ENCODE peak calls at places on chromosomes 12 and 14, in four cellular contexts. Z, G, N and J are unnamed samples.

GRCh38 chr12:43336962-43337555 is 214.9 kb downstream of the ADAMTS20 start:
- DNase-seq in N (no peak), G (no peak), Z (no peak), J (no peak)

GRCh38 chr14:74548881-74549280 is 55.3 kb downstream of the ISCA2 start:
- DNase-seq in G (no peak), N (no peak), Z (no peak), J (no peak)

GRCh38 chr12:102061096-102061555 is 665 bp downstream of the WASHC3 start:
- DNase-seq in N (no peak), Z (no peak), G (peak; percentile 54), J (no peak)

GRCh38 chr12:2332266-2332665 is 279.5 kb downstream of the CACNA1C start:
- DNase-seq in Z (no peak), G (no peak), N (no peak), J (no peak)

GRCh38 chr14:86787782-86788181 is 1205.2 kb downstream of the GALC start:
- DNase-seq in Z (no peak), G (no peak), N (no peak), J (no peak)

GRCh38 chr12:75236206-75236605 is 26.6 kb upstream of the KCNC2 start:
- DNase-seq in N (no peak), Z (no peak), G (no peak), J (no peak)

GRCh38 chr12:70724444-70724843 is 87.2 kb upstream of the PTPRB start:
- DNase-seq in Z (no peak), G (no peak), N (no peak), J (no peak)

GRCh38 chr12:94873368-94874085 is 130.0 kb downstream of the NDUFA12 start:
- DNase-seq in N (no peak), Z (no peak), G (peak; percentile 74), J (peak; percentile 75)

GRCh38 chr12:80187660-80188090 is 88.3 kb downstream of the OTOGL start:
- DNase-seq in G (peak; percentile 43), N (no peak), Z (no peak), J (no peak)

GRCh38 chr12:117343296-117343695 is 18.1 kb downstream of the NOS1 start:
- DNase-seq in Z (no peak), N (no peak), G (no peak), J (no peak)

GRCh38 chr12:125453751-125454150 is 388.5 kb downstream of the AACS start:
- DNase-seq in G (no peak), Z (no peak), N (no peak), J (no peak)

GRCh38 chr12:75933136-75933535 is 98.4 kb downstream of the PHLDA1 start:
- DNase-seq in Z (no peak), N (no peak), G (no peak), J (no peak)

GRCh38 chr12:47773062-47773857 is at the start of gene SLC48A1:
- DNase-seq in N (peak; percentile 70), Z (peak; percentile 59), G (peak; percentile 85), J (peak; percentile 94)

GRCh38 chr14:20400965-20401593 is 12.2 kb downstream of the TEP1 start:
- DNase-seq in Z (peak; percentile 18), N (peak; percentile 10), G (no peak), J (no peak)

GRCh38 chr14:72855913-72856312 is 38.0 kb downstream of the DPF3 start:
- DNase-seq in Z (no peak), G (no peak), N (no peak), J (no peak)

GRCh38 chr12:4277856-4278581 is 4.5 kb downstream of the CCND2 start:
- DNase-seq in G (no peak), Z (no peak), N (no peak), J (no peak)

GRCh38 chr12:57887631-57888406 is 41.3 kb upstream of the CTDSP2 start:
- DNase-seq in N (no peak), Z (no peak), G (peak; percentile 90), J (no peak)